ENCODE peak calls at places on chromosomes 7 and 10, in five cellular contexts. B is astrocyte; D is fibroblast of lung; J is CD4-positive, alpha-beta memory T cell; W is K562. S is an unnamed sample.

GRCh38 chr7:139332960-139333359 is 8.2 kb upstream of the FMC1 start:
- DNase-seq in W (no peak), D (no peak), J (no peak), B (no peak), S (no peak)

GRCh38 chr7:133139350-133139749 is 57.5 kb upstream of the CHCHD3 start:
- DNase-seq in B (peak), J (no peak), D (peak), W (peak), S (no peak)

GRCh38 chr7:5278781-5279180 is 4.0 kb upstream of the SLC29A4 start:
- DNase-seq in W (no peak), D (no peak), B (no peak), J (no peak), S (no peak)

GRCh38 chr10:7085913-7086589 is 324.8 kb downstream of the SFMBT2 start:
- DNase-seq in W (peak), D (peak), B (peak), J (no peak), S (peak)

GRCh38 chr10:75857269-75857846 is 425.9 kb downstream of the LRMDA start:
- DNase-seq in B (no peak), W (no peak), D (no peak), J (no peak), S (no peak)

GRCh38 chr10:79413196-79413595 is 32.2 kb downstream of the ZCCHC24 start:
- DNase-seq in B (no peak), D (peak), J (no peak), W (peak), S (no peak)

GRCh38 chr7:82559203-82559805 is 115.7 kb upstream of the CACNA2D1 start:
- DNase-seq in W (no peak), D (peak), J (no peak), B (no peak), S (no peak)

GRCh38 chr10:114271779-114272167 is 32.7 kb downstream of the VWA2 start:
- DNase-seq in D (peak), B (peak), J (no peak), W (no peak), S (no peak)

GRCh38 chr10:72291019-72291532 is 17.4 kb downstream of the DDIT4 start:
- DNase-seq in W (peak), J (peak), B (no peak), D (no peak), S (no peak)

GRCh38 chr7:27723086-27723485 is 16.9 kb upstream of the TAX1BP1 start:
- DNase-seq in W (no peak), J (no peak), D (peak), B (no peak), S (no peak)

GRCh38 chr10:5946786-5947185 is 30.6 kb downstream of the IL15RA start:
- DNase-seq in J (no peak), D (no peak), B (no peak), W (no peak), S (no peak)

DNA sequence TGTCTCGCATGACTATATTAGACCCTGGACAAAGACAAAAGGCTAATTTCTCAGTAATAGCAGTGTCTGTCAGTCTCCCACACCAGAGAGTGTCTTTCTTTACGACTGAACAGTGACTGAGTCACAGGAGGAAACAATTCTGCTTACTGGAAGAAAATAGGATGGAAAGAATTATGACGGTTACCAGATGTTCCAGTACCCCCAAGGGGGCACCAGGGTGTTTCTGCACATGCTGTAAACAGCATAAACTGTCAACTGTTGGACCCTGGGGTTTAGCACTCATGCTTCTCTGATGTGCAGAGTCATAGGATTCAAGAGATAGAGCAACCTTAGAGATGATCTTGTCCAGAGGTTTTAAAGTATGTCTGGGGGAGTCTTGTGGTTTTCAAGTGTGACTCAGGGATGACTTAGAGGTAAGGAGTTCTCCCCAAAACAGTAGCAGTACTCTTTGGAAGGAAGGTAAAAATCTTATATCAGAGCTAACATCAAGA is 291.7 kb downstream of the THSD7A start:
- DNase-seq in W (no peak), B (peak), D (peak), J (no peak), S (no peak)
- H3K27ac ChIP-seq in W (no peak), B (no peak), D (no peak), J (no peak), S (no peak)

GRCh38 chr7:137753067-137753466 is 93.7 kb downstream of the DGKI start:
- DNase-seq in D (peak), W (no peak), J (no peak), B (no peak), S (no peak)

GRCh38 chr7:137755846-137756685 is 90.7 kb downstream of the DGKI start:
- DNase-seq in D (peak), B (peak), J (no peak), W (no peak), S (no peak)

GRCh38 chr7:137755438-137755837 is 91.3 kb downstream of the DGKI start:
- DNase-seq in J (no peak), D (no peak), W (no peak), B (no peak), S (no peak)

GRCh38 chr7:137751361-137752009 is 95.3 kb downstream of the DGKI start:
- DNase-seq in W (no peak), D (no peak), B (no peak), J (no peak), S (no peak)

DNA sequence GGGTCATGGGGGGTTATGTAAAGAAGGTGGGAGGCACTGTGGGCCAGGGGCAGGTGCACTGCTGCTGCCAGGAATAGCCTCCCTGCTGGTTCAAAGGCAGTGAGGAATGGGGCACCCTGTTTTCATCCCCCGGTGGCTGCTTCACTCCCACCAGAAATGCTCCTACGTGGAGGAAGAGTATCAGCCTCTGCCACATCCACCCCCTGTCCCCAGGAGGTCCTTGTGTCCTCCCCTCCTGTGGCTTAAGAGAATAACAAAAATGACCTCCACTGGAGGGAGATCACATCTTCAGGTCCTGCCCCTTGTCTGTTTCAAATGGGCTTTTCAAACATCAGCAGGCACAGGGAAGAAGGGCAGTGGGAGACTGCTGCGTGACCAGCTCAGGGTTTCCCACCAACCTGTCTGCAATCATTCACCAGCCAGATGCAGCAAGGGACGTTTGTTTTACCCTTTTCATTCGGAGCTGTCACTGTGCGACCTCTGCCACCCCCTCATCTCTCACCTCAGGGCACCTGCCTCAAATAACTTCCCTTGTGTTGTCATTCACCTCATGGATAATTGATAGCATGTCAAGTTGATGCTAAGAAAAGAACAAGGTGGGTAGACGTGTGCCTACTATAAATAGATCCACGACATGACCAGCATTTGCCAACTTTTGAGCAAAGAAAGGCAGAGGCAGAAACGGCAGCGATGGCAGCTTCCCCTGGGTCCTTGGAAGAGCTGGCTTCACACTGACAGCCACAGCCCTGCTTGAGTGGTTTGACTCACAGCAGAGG is 92.5 kb downstream of the DGKI start:
- DNase-seq in W (no peak), B (peak), J (no peak), D (peak), S (no peak)
- H3K27ac ChIP-seq in W (no peak), B (no peak), J (no peak), D (no peak), S (no peak)

GRCh38 chr7:40327113-40327512 is 192.3 kb downstream of the SUGCT start:
- DNase-seq in B (no peak), D (no peak), W (no peak), J (no peak), S (no peak)

GRCh38 chr7:40330408-40330807 is 195.6 kb downstream of the SUGCT start:
- DNase-seq in B (no peak), J (no peak), W (no peak), D (no peak), S (no peak)

GRCh38 chr7:40332516-40332915 is 197.7 kb downstream of the SUGCT start:
- DNase-seq in J (no peak), W (no peak), B (no peak), D (no peak), S (no peak)

GRCh38 chr7:40331915-40332314 is 197.1 kb downstream of the SUGCT start:
- DNase-seq in D (peak), J (no peak), W (no peak), B (peak), S (no peak)

GRCh38 chr7:40329601-40330153 is 194.9 kb downstream of the SUGCT start:
- DNase-seq in D (peak), B (peak), W (peak), J (no peak), S (no peak)
- H3K27ac ChIP-seq in D (no peak), B (peak), W (no peak), J (no peak), S (no peak)

DNA sequence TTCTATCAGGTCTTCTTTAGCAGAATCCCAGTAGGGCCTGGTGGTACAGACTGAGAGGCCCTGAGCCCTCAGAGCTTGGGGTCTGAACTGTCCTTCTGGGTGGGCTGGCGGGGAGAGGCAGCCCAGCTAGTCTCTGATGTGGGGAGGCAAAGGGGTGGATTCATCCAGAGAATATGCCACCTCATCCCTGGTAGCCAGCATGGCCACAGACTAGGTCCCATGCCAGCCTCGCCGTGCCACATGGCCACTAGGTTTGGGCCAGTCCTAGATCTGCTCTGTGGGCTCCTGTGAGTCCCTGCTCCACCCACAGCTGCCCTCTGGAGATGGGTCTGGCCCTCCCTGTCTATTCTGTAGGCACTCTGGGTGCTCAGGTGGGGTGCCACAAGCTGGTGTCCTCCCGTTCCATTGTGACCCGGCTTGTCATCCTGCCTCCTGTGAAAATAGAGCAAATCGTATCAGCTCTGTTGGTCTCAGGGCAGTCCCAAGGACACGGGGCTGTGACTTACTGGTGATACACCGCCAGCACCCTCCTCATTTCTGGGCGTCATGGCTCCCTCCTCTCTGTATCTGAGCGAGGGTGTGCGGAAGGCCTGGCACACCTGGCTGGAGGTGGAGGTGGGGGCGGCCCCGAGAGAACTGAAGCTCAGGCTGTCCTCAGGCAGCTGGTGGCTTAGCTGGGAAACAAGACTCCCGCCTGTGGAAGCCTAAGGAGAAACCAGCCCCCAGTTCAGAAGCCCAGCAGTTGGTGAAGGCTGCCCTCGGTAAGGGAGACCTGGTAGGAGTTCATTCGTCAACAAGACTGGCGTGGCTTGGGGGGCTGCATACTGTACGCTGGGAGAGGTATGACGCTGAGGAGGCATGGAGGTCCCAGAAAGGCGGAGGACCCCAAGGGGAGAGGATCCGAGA is 33.3 kb downstream of the UNC5B start:
- DNase-seq in B (no peak), W (no peak), J (no peak), D (no peak), S (no peak)
- H3K27ac ChIP-seq in B (no peak), W (no peak), J (no peak), D (peak), S (peak)

GRCh38 chr10:1598393-1599153 is 138.8 kb downstream of the ADARB2 start:
- DNase-seq in W (no peak), J (no peak), B (no peak), D (no peak), S (no peak)
- H3K27ac ChIP-seq in W (no peak), J (no peak), B (no peak), D (no peak), S (no peak)

DNA sequence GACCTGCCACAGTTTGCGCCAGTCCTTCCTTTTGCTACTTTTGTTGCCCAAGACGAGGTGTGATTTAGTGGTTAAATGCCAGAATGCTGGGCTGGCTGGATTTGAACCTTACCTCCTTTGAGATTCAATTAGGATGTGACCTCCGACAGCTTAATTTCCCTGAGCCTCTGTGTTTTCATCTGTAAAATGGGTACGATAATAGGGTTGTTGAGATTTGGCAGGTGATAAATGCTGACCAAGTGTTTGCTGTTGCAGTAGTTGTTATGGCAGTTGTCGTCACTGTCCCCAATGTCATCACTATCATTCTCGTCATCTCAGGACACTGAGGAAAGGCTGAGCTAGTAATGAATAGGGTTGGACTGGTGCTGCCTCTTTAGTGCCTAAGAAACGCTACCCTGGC is 61.1 kb downstream of the GRK5 start:
- DNase-seq in D (no peak), W (no peak), B (no peak), J (no peak), S (no peak)
- H3K27ac ChIP-seq in D (peak), W (no peak), B (no peak), J (peak), S (no peak)

GRCh38 chr7:140440593-140440992 is 36.7 kb downstream of the RAB19 start:
- DNase-seq in J (no peak), W (no peak), D (no peak), B (no peak), S (no peak)
- H3K27ac ChIP-seq in J (no peak), W (no peak), D (no peak), B (no peak), S (no peak)